ENCODE peak calls at places on chromosomes 6 and 20, in eight cellular contexts. D is midbrain; W is left ventricle myocardium inferior; G is Ammon's horn; Q is kidney tubule cell; Y is dermis blood vessel endothelial cell; U is M059J; P is effector memory CD4-positive, alpha-beta T cell. V is an unnamed sample.

GRCh38 chr20:49794336-49795124 is 18.1 kb upstream of the SLC9A8 start:
- DNase-seq in G (no peak), P (no peak), W (no peak), Y (no peak), U (peak), D (no peak), Q (peak), V (no peak)

GRCh38 chr6:25927721-25928359 is 2.7 kb downstream of the SLC17A2 start:
- DNase-seq in U (no peak), D (no peak), G (no peak), W (no peak), Q (no peak), P (no peak), Y (no peak), V (no peak)

GRCh38 chr6:15077964-15078363 is 167.9 kb upstream of the JARID2 start:
- DNase-seq in D (no peak), G (no peak), P (no peak), W (no peak), Q (no peak), U (no peak), Y (no peak), V (no peak)

GRCh38 chr6:6847591-6847990 is 259.1 kb downstream of the LY86 start:
- DNase-seq in P (no peak), Y (no peak), G (no peak), W (no peak), D (no peak), U (no peak), Q (no peak), V (no peak)

GRCh38 chr6:147192278-147192911 is 11.8 kb upstream of the STXBP5 start:
- DNase-seq in Y (no peak), U (no peak), P (no peak), W (no peak), D (no peak), Q (no peak), G (no peak), V (no peak)

GRCh38 chr6:159807150-159807859 is 7.2 kb downstream of the PNLDC1 start:
- DNase-seq in Q (peak), D (no peak), Y (no peak), P (no peak), U (peak), W (no peak), G (no peak), V (no peak)

GRCh38 chr20:44496976-44497375 is 21.3 kb downstream of the TTPAL start:
- DNase-seq in Q (peak), P (no peak), U (peak), Y (no peak), W (no peak), D (no peak), G (no peak), V (no peak)

GRCh38 chr6:165674155-165675029 is 11.4 kb upstream of the PDE10A start:
- DNase-seq in P (no peak), W (no peak), D (no peak), Q (no peak), G (no peak), Y (peak), U (no peak), V (no peak)

GRCh38 chr20:36314734-36315544 is 8.8 kb downstream of the DLGAP4 start:
- DNase-seq in U (peak), P (no peak), D (no peak), Q (no peak), Y (no peak), W (no peak), G (no peak), V (no peak)

GRCh38 chr6:42783876-42784738 is 2.3 kb downstream of the BICRAL start:
- DNase-seq in W (no peak), D (peak), U (no peak), P (no peak), Q (no peak), G (no peak), Y (peak), V (no peak)